ENCODE peak calls at places on chromosomes 3 and 15, in seven cellular contexts. P is fibroblast of lung, A is NB4, Z is A549, K is dorsolateral prefrontal cortex, V is kidney epithelial cell, C is SJSA1. M is an unnamed sample.

GRCh38 chr15:40941078-40941527 is 12.0 kb downstream of the DLL4 start:
- DNase-seq in P (no peak), A (no peak), Z (no peak), K (no peak), V (no peak), C (no peak), M (no peak)

GRCh38 chr15:85412956-85413854 is 32.8 kb downstream of the AKAP13 start:
- DNase-seq in P (peak), A (peak), Z (peak), K (no peak), V (peak), C (peak), M (peak)

GRCh38 chr3:171850968-171851600 is 7.9 kb downstream of the TMEM212 start:
- DNase-seq in P (no peak), A (peak), Z (no peak), K (no peak), V (no peak), C (no peak), M (no peak)

GRCh38 chr15:33858836-33859235 is 109.5 kb upstream of the CHRM5 start:
- DNase-seq in P (no peak), A (no peak), Z (no peak), K (no peak), V (no peak), C (no peak), M (no peak)

GRCh38 chr15:90315276-90315982 is 36.7 kb upstream of the ZNF774 start:
- DNase-seq in P (peak), A (no peak), Z (no peak), K (no peak), V (no peak), C (no peak), M (peak)

GRCh38 chr3:13705702-13706280 is 156.9 kb downstream of the FBLN2 start:
- DNase-seq in P (no peak), A (no peak), Z (no peak), K (no peak), V (no peak), C (no peak), M (no peak)

GRCh38 chr15:96359772-96360498 is 29.4 kb downstream of the NR2F2 start:
- DNase-seq in P (peak), A (no peak), Z (no peak), K (no peak), V (no peak), C (no peak), M (no peak)

GRCh38 chr3:149792485-149793270 is at the start of gene ANKUB1:
- DNase-seq in P (no peak), A (no peak), Z (no peak), K (no peak), V (no peak), C (peak), M (no peak)

GRCh38 chr3:17823039-17823438 is 80.6 kb upstream of the TBC1D5 start:
- DNase-seq in P (no peak), A (no peak), Z (no peak), K (no peak), V (no peak), C (no peak), M (no peak)

GRCh38 chr3:30180305-30181275 is 425.8 kb upstream of the TGFBR2 start:
- DNase-seq in P (no peak), A (peak), Z (no peak), K (no peak), V (no peak), C (no peak), M (peak)

DNA sequence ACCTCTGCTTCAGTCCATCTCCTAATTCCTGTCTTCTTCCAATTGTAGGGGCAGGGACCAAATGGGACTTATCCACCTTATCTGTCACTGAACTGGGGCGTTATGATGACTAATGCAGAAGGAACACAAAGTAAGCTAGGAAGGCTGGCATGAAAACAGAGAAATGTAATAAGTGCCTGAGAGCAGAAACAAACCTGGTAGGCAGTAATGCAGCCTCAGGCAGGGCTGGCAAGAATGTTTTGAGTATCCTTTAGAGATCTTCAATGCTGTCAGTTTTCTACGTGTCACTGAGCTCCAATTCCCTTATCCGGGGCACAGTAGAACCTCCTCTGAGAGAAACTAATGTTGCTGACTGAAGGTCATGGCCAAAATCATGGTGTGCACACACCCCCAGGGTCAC is 246.2 kb upstream of the TBL1XR1 start:
- DNase-seq in P (peak), A (no peak), Z (no peak), K (no peak), V (no peak), C (peak), M (no peak)
- H3K4me3 ChIP-seq in P (no peak), A (no peak), Z (no peak), K (no peak), V (no peak), C (no peak), M (no peak)

GRCh38 chr3:140035856-140036255 is 100.9 kb downstream of the CLSTN2 start:
- DNase-seq in P (no peak), A (no peak), Z (no peak), K (no peak), V (no peak), C (no peak), M (no peak)
- H3K4me3 ChIP-seq in P (no peak), A (no peak), Z (no peak), K (no peak), V (no peak), C (no peak), M (no peak)

GRCh38 chr3:185789891-185790830 is 34.7 kb downstream of the IGF2BP2 start:
- DNase-seq in P (peak), A (no peak), Z (no peak), K (no peak), V (no peak), C (no peak), M (no peak)
- H3K4me3 ChIP-seq in P (no peak), A (no peak), Z (no peak), K (no peak), V (no peak), C (no peak), M (no peak)

GRCh38 chr3:174951023-174951422 is 91.9 kb downstream of the NAALADL2 start:
- DNase-seq in P (peak), A (no peak), Z (no peak), K (no peak), V (peak), C (peak), M (peak)
- H3K4me3 ChIP-seq in P (no peak), A (no peak), Z (no peak), K (no peak), V (no peak), C (no peak), M (no peak)

DNA sequence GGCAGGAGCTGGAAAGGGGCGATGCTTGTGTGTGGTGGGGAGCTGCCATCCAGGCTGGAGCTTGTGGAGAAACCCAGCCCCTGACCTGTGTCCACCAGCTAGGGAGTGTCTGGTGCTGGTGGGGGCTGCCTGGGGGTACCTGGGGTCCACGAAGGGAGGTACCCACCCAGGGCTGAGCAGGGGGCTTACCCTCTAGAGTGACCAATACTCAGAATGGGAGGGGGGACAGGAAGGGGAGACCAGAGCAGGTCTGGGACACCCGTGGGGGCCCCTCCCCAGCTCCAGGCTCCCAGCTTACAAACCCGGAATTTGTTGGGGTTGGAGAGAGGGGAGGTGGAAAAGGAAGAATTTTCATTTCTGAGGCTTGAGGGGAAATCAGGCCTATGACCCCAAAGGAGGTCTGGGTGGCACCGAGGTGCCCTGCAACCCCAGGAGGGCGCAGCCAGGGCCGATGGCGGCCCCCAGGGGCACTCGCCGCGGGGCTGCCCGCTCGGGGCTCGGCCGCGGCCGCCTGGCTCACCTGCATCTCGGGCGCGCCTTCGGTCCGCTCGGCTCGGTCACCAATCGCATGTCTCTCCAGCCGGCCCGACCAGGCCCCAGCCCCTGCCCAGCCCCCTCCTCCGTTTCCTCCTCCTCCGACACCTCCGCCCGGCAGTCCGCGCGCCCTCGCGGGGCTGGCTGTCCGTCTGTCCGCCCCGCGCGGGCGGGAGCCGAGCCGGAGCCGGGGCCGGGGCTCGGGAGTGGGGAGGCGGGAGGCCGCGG is 741 bp downstream of the LINGO1 start:
- DNase-seq in P (no peak), A (no peak), Z (peak), K (no peak), V (no peak), C (no peak), M (no peak)
- H3K4me3 ChIP-seq in P (no peak), A (no peak), Z (peak), K (peak), V (no peak), C (no peak), M (peak)

DNA sequence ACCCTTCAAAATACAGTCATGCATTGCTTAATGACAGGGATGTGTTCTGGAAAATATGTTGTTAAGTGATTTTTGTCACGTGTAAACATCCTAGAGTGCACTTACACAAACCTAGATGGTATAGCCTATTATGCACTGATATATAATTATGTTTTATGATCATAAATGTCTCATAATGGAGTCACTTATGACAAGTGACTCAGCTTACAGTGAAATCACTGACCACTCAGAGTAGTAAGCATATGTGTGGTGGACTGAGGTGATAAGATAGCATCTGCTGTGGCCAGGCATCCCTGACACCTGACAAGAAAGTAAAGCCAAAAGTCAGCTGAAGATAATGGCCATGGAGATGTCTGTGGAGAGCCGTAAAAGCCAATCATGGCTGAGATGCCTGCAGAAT is 5.4 kb downstream of the ACAD11 start:
- DNase-seq in P (no peak), A (no peak), Z (no peak), K (no peak), V (no peak), C (no peak), M (no peak)
- H3K4me3 ChIP-seq in P (no peak), A (no peak), Z (no peak), K (no peak), V (no peak), C (no peak), M (no peak)

GRCh38 chr3:114451561-114452018 is 157.8 kb downstream of the TIGIT start:
- DNase-seq in P (peak), A (no peak), Z (no peak), K (no peak), V (no peak), C (peak), M (no peak)

GRCh38 chr3:114455432-114455831 is 161.6 kb downstream of the TIGIT start:
- DNase-seq in P (no peak), A (no peak), Z (no peak), K (no peak), V (no peak), C (no peak), M (no peak)

GRCh38 chr3:114452176-114452744 is 158.4 kb downstream of the TIGIT start:
- DNase-seq in P (peak), A (no peak), Z (no peak), K (no peak), V (no peak), C (no peak), M (no peak)

GRCh38 chr3:114454592-114455251 is 160.9 kb downstream of the TIGIT start:
- DNase-seq in P (peak), A (no peak), Z (no peak), K (no peak), V (no peak), C (peak), M (no peak)

GRCh38 chr3:114453296-114453888 is 159.6 kb downstream of the TIGIT start:
- DNase-seq in P (no peak), A (no peak), Z (no peak), K (no peak), V (no peak), C (no peak), M (no peak)
- H3K4me3 ChIP-seq in P (no peak), A (no peak), Z (no peak), K (peak), V (no peak), C (no peak), M (no peak)

GRCh38 chr15:54094661-54095060 is 116.4 kb downstream of the UNC13C start:
- DNase-seq in P (no peak), A (no peak), Z (no peak), K (no peak), V (no peak), C (no peak), M (no peak)
- H3K4me3 ChIP-seq in P (no peak), A (no peak), Z (no peak), K (no peak), V (no peak), C (no peak), M (no peak)

GRCh38 chr3:32239638-32240550 is 1.4 kb downstream of the CMTM8 start:
- DNase-seq in P (no peak), A (peak), Z (peak), K (no peak), V (no peak), C (no peak), M (no peak)
- H3K4me3 ChIP-seq in P (peak), A (no peak), Z (peak), K (peak), V (peak), C (no peak), M (peak)

DNA sequence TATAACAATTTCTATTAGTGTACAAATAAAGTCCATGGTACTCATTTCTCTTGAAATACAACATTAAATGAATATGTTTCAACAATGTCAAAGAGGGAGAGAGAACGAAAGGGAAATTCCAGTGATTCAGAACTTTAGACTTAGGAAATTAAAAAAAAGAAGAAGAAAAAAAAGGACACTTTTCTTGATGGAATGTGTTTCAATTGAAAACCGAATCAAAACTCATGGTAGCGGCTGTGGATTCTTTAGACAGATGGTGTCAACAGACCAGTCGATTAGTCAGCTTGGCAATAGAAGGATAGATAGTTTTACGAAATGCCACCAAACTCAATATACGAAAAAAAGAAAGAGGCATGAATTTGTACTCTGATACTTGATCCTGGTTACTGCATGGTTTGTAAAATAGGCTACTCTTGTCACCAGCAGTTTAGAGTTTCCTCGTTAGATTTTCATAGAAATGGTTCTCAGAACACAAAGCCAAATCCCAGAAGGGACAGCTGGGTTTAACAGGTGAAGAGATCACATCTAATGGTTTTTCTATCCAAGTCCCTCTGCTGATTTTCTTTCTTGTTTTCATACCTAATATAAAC is 793.5 kb downstream of the ROBO1 start:
- DNase-seq in P (peak), A (no peak), Z (no peak), K (no peak), V (no peak), C (peak), M (peak)
- H3K4me3 ChIP-seq in P (no peak), A (no peak), Z (no peak), K (no peak), V (no peak), C (peak), M (no peak)

M was measured in skeletal muscle cell.